ENCODE peak calls at places on chromosomes 13 and 19, in four cellular contexts. M is D341Med, D is EH, K is T-helper 17 cell. W is an unnamed sample.

GRCh38 chr19:10603873-10604459 is 16.9 kb upstream of the AP1M2 start:
- DNase-seq in M (no peak), D (peak; percentile 66), K (no peak), W (no peak)

GRCh38 chr13:25872871-25873607 is 178.8 kb downstream of the SHISA2 start:
- DNase-seq in M (no peak), D (no peak), K (no peak), W (no peak)

GRCh38 chr13:92967923-92968322 is 258.7 kb upstream of the GPC6 start:
- DNase-seq in M (peak; percentile 31), D (no peak), K (no peak), W (no peak)

GRCh38 chr13:50468849-50469669 is 374.4 kb downstream of the DLEU7 start:
- DNase-seq in M (no peak), D (no peak), K (no peak), W (no peak)

GRCh38 chr13:99624936-99625540 is 123.8 kb downstream of the TM9SF2 start:
- DNase-seq in M (peak; percentile 48), D (no peak), K (no peak), W (no peak)

GRCh38 chr13:43564941-43565340 is 221.8 kb downstream of the ENOX1 start:
- DNase-seq in M (no peak), D (no peak), K (no peak), W (no peak)

GRCh38 chr19:246551-246950 is 44.7 kb downstream of the PLPP2 start:
- DNase-seq in M (no peak), D (no peak), K (no peak), W (peak; percentile 5)

GRCh38 chr13:38577048-38577447 is 109.8 kb upstream of the FREM2 start:
- DNase-seq in M (no peak), D (no peak), K (no peak), W (no peak)

GRCh38 chr13:46866150-46866549 is 30.7 kb downstream of the HTR2A start:
- DNase-seq in M (peak; percentile 37), D (peak; percentile 69), K (no peak), W (peak; percentile 35)